ENCODE peak calls at places on chromosomes 13 and 19, in four cellular contexts. S is HFFc6, G is Caco-2, E is fibroblast of pulmonary artery. C is an unnamed sample.

GRCh38 chr19:53959176-53959757 is 3.5 kb upstream of the CACNG8 start:
- DNase-seq in S (no peak), G (no peak), E (no peak), C (no peak)

GRCh38 chr13:19864339-19865309 is 1.2 kb upstream of the ZMYM5 start:
- DNase-seq in S (peak; percentile 37), G (peak; percentile 84), E (peak; percentile 80), C (peak; percentile 71)

GRCh38 chr13:21541980-21542379 is 62.0 kb downstream of the MICU2 start:
- DNase-seq in S (no peak), G (no peak), E (no peak), C (no peak)

GRCh38 chr13:25729201-25729600 is 322.6 kb downstream of the SHISA2 start:
- DNase-seq in S (no peak), G (no peak), E (no peak), C (no peak)

GRCh38 chr13:99151516-99151915 is 49.1 kb upstream of the UBAC2 start:
- DNase-seq in S (peak; percentile 78), G (peak; percentile 25), E (peak; percentile 63), C (no peak)

GRCh38 chr13:50129923-50130685 is 114.9 kb downstream of the KCNRG start:
- DNase-seq in S (no peak), G (peak; percentile 60), E (peak; percentile 31), C (no peak)

GRCh38 chr19:1675633-1676350 is 23.4 kb upstream of the TCF3 start:
- DNase-seq in S (no peak), G (no peak), E (no peak), C (no peak)

GRCh38 chr19:8571006-8571411 is 6.2 kb downstream of the MYO1F start:
- DNase-seq in S (peak; percentile 77), G (no peak), E (peak; percentile 59), C (no peak)

GRCh38 chr19:58366576-58367430 is 4.3 kb upstream of the ZNF497 start:
- DNase-seq in S (no peak), G (no peak), E (no peak), C (no peak)

GRCh38 chr13:66410314-66410713 is 819.8 kb downstream of the PCDH9 start:
- DNase-seq in S (no peak), G (no peak), E (no peak), C (no peak)

GRCh38 chr13:76812971-76813691 is 73.1 kb downstream of the KCTD12 start:
- DNase-seq in S (no peak), G (no peak), E (peak; percentile 66), C (no peak)

GRCh38 chr19:41123716-41124244 is 9.5 kb downstream of the CYP2F1 start:
- DNase-seq in S (no peak), G (no peak), E (no peak), C (no peak)

GRCh38 chr13:20272104-20272503 is 40.0 kb upstream of the GJB6 start:
- DNase-seq in S (no peak), G (no peak), E (no peak), C (no peak)

GRCh38 chr19:3387645-3388589 is 21.5 kb downstream of the NFIC start:
- DNase-seq in S (no peak), G (no peak), E (no peak), C (peak; percentile 93)

GRCh38 chr13:113448885-113449692 is 4.2 kb downstream of the ADPRHL1 start:
- DNase-seq in S (no peak), G (peak; percentile 91), E (no peak), C (peak; percentile 55)

GRCh38 chr13:36979361-36980040 is 19.6 kb downstream of the ALG5 start:
- DNase-seq in S (peak; percentile 70), G (no peak), E (no peak), C (no peak)

GRCh38 chr19:13974073-13974472 is 21.8 kb downstream of the DCAF15 start:
- DNase-seq in S (no peak), G (peak; percentile 84), E (peak; percentile 23), C (no peak)

GRCh38 chr13:47004552-47004951 is 107.7 kb upstream of the HTR2A start:
- DNase-seq in S (no peak), G (no peak), E (no peak), C (no peak)

GRCh38 chr19:6963937-6964336 is 57.3 kb downstream of the MBD3L2B start:
- DNase-seq in S (no peak), G (no peak), E (no peak), C (no peak)

GRCh38 chr13:65907656-65908441 is 1322.3 kb downstream of the PCDH9 start:
- DNase-seq in S (peak; percentile 9), G (no peak), E (no peak), C (no peak)

GRCh38 chr19:38769635-38770211 is 3.6 kb downstream of the LGALS7 start:
- DNase-seq in S (peak; percentile 23), G (peak; percentile 44), E (peak; percentile 77), C (peak; percentile 84)

GRCh38 chr19:38078302-38078930 is 145.6 kb downstream of the DPF1 start:
- DNase-seq in S (no peak), G (no peak), E (no peak), C (no peak)

GRCh38 chr19:42497492-42498226 is 30.6 kb downstream of the CEACAM1 start:
- DNase-seq in S (no peak), G (peak; percentile 81), E (no peak), C (no peak)

GRCh38 chr19:55484571-55485438 is at the start of gene NAT14:
- DNase-seq in S (peak; percentile 36), G (peak; percentile 88), E (peak; percentile 61), C (no peak)

GRCh38 chr19:10390652-10391286 is 10.4 kb upstream of the TYK2 start:
- DNase-seq in S (peak; percentile 62), G (peak; percentile 78), E (peak; percentile 81), C (peak; percentile 76)

GRCh38 chr13:95494082-95494681 is 58.3 kb upstream of the CLDN10 start:
- DNase-seq in S (peak; percentile 65), G (peak; percentile 66), E (peak; percentile 87), C (no peak)

GRCh38 chr19:38173324-38174041 is 50.5 kb downstream of the DPF1 start:
- DNase-seq in S (no peak), G (no peak), E (peak; percentile 23), C (no peak)

GRCh38 chr19:409006-409514 is at the start of gene C2CD4C:
- DNase-seq in S (no peak), G (peak; percentile 54), E (no peak), C (peak; percentile 48)

GRCh38 chr19:39558623-39559117 is 18.7 kb upstream of the EID2 start:
- DNase-seq in S (no peak), G (no peak), E (no peak), C (no peak)

GRCh38 chr13:26867451-26868067 is 107.0 kb upstream of the GPR12 start:
- DNase-seq in S (no peak), G (peak; percentile 66), E (peak; percentile 42), C (no peak)

GRCh38 chr13:35252536-35253205 is 223.8 kb downstream of the MAB21L1 start:
- DNase-seq in S (no peak), G (no peak), E (no peak), C (no peak)

GRCh38 chr19:48963371-48964204 is 1.5 kb upstream of the FTL start:
- DNase-seq in S (peak; percentile 52), G (peak; percentile 92), E (peak; percentile 75), C (peak; percentile 64)

GRCh38 chr19:12564016-12564664 is 12.9 kb upstream of the ZNF564 start:
- DNase-seq in S (peak; percentile 89), G (peak; percentile 90), E (peak; percentile 90), C (peak; percentile 80)

GRCh38 chr13:46522692-46523040 is 30.3 kb upstream of the LRCH1 start:
- DNase-seq in S (no peak), G (peak; percentile 42), E (no peak), C (no peak)

GRCh38 chr19:2775556-2776430 is 7.3 kb downstream of the SGTA start:
- DNase-seq in S (no peak), G (no peak), E (peak; percentile 19), C (peak; percentile 59)

GRCh38 chr19:16404396-16404795 is 67.4 kb downstream of the EPS15L1 start:
- DNase-seq in S (no peak), G (no peak), E (no peak), C (no peak)

GRCh38 chr19:45164577-45165335 is 4.0 kb upstream of the NKPD1 start:
- DNase-seq in S (peak; percentile 68), G (peak; percentile 41), E (peak; percentile 81), C (peak; percentile 80)
- TF ChIP-seq CTCF in S (peak; percentile 27), G (no peak), E (peak; percentile 2), C (no peak)

GRCh38 chr13:80923907-80924306 is 583.0 kb upstream of the SPRY2 start:
- DNase-seq in S (no peak), G (peak; percentile 4), E (peak; percentile 42), C (no peak)
- TF ChIP-seq CTCF in S (no peak), G (peak; percentile 42), E (peak; percentile 31), C (no peak)

GRCh38 chr13:55359067-55359466 is 1781.7 kb upstream of the PRR20A start:
- DNase-seq in S (no peak), G (no peak), E (no peak), C (no peak)
- TF ChIP-seq CTCF in S (no peak), G (no peak), E (no peak), C (no peak)

GRCh38 chr13:92612892-92613291 is 613.7 kb upstream of the GPC6 start:
- DNase-seq in S (no peak), G (no peak), E (no peak), C (no peak)

DNA sequence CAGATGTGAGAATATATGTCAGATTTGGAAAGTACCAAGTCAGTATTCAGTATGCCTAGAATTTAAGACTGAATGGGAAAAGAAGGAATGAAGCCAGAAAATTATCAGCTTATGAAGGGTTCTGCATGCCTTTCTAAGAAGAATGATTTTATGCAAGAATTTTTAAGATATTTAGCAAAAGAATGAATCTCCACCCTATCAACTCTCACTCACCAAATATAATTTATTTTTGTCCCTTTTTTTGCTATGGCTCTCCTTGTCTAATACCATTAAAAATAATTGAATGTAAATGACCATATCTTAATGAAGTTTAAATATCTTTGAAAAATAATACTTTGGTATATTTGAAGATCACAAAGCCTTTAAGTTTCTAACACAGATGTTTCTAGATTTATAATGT is 612.7 kb upstream of the GPC6 start:
- DNase-seq in S (no peak), G (no peak), E (no peak), C (no peak)
- TF ChIP-seq CTCF in S (no peak), G (no peak), E (no peak), C (no peak)

GRCh38 chr13:93227906-93228801 is 1.5 kb downstream of the GPC6 start:
- DNase-seq in S (peak; percentile 73), G (no peak), E (peak; percentile 92), C (no peak)
- TF ChIP-seq CTCF in S (peak; percentile 76), G (no peak), E (peak; percentile 59), C (no peak)